ENCODE peak calls at places on chromosomes 13 and 19, in four cellular contexts. G is K562, M is HepG2, Q is GM12878. Z is an unnamed sample.

GRCh38 chr13:110116072-110116487 is 190.9 kb downstream of the COL4A1 start:
- DNase-seq in Q (no peak), M (peak), G (peak), Z (peak)

GRCh38 chr13:77784531-77784930 is 87.0 kb downstream of the SLAIN1 start:
- DNase-seq in M (no peak), G (no peak), Q (no peak), Z (no peak)

GRCh38 chr13:50670847-50671542 is 172.5 kb downstream of the DLEU7 start:
- DNase-seq in G (no peak), M (no peak), Q (no peak), Z (no peak)

GRCh38 chr19:35116085-35116801 is 620 bp downstream of the FXYD3 start:
- DNase-seq in G (peak), Q (no peak), M (no peak), Z (no peak)

GRCh38 chr13:112368883-112369282 is 7.3 kb upstream of the SPACA7 start:
- DNase-seq in M (no peak), Q (no peak), G (no peak), Z (no peak)

GRCh38 chr13:30443957-30444404 is 21.7 kb downstream of the UBE2L5 start:
- DNase-seq in G (no peak), M (no peak), Q (no peak), Z (no peak)

GRCh38 chr13:77696006-77696862 is 1.3 kb upstream of the SLAIN1 start:
- DNase-seq in Q (no peak), G (no peak), M (no peak), Z (no peak)

GRCh38 chr13:114017028-114017630 is 43.3 kb upstream of the C13orf46 start:
- DNase-seq in G (no peak), M (no peak), Q (no peak), Z (peak)

GRCh38 chr13:49858183-49858856 is 65.8 kb upstream of the KPNA3 start:
- DNase-seq in Q (no peak), G (no peak), M (peak), Z (no peak)

GRCh38 chr19:4694211-4694987 is 24.3 kb upstream of the MYDGF start:
- DNase-seq in M (no peak), Q (no peak), G (peak), Z (no peak)

GRCh38 chr13:52156724-52157251 is 2.6 kb downstream of the NEK3 start:
- DNase-seq in G (no peak), Q (no peak), M (no peak), Z (no peak)

GRCh38 chr19:7681336-7682174 is 922 bp downstream of the TRAPPC5 start:
- DNase-seq in Q (no peak), M (peak), G (peak), Z (peak)

GRCh38 chr13:25249001-25249543 is 38.2 kb downstream of the MTMR6 start:
- DNase-seq in Q (peak), M (peak), G (no peak), Z (peak)

DNA sequence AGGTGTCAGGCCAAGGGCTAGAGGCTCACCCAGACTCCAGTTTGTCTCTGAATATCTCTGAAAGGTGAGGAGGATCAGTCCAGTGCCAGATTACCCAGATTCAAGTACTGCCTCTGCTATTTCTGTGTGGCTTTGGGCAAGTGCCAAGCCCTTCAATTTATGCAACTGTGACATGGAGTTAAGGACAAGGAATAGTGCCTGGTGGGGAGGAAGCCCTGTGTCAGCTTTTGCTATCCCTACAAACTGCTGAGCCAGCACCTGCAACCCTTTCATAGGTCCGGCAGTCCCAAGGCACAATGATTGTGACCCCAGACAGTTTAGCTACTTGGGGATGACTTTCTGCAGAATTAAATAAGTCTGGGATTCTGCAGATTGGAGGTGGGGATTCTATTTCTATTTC is 123.0 kb downstream of the KL start:
- DNase-seq in M (no peak), Q (no peak), G (no peak), Z (no peak)
- TF ChIP-seq TARDBP in M (no peak), Q (no peak), G (no peak), Z (no peak)

GRCh38 chr13:47474326-47474725 is 526.7 kb downstream of the SUCLA2 start:
- DNase-seq in G (no peak), Q (no peak), M (no peak), Z (no peak)
- TF ChIP-seq TARDBP in G (no peak), Q (no peak), M (no peak), Z (no peak)

GRCh38 chr13:69319659-69320058 is 788.0 kb upstream of the ATXN8OS start:
- DNase-seq in G (no peak), M (no peak), Q (no peak), Z (no peak)

DNA sequence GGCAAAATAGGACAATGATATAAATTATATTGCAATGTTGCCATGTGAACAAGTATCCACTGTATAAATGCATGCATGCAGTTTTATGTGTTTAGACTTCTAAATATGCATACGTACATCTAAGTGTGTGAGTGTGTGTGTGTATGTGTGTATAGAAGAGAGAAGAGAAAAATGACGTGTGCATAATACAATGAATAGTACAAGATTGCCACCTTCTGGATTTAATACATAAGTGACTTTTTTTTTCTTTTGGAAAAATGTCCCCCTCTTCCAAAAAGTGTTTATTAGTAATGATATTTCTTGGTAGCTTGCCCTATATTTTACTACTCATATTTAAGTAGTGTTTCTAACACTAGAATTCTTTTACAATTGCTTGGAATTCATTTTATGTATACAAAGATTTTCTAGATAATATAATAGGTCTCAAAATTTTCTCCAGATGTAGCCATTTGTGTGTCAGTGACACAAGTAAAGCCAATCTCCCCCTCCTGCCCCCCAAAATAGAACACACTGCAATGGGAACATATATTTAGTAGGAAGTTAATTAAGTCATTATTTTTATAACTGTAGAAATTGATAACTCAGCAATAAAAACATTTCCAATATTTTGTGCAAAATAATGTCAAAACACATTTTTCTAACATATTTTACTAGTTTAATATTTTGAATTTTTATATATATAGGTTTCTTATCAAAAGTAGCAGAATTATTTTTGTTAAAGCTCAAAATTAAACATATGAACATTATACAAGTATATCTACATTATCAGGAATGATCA is 783.3 kb upstream of the ATXN8OS start:
- DNase-seq in M (peak), Q (no peak), G (no peak), Z (peak)
- TF ChIP-seq TARDBP in M (no peak), Q (no peak), G (no peak), Z (no peak)

DNA sequence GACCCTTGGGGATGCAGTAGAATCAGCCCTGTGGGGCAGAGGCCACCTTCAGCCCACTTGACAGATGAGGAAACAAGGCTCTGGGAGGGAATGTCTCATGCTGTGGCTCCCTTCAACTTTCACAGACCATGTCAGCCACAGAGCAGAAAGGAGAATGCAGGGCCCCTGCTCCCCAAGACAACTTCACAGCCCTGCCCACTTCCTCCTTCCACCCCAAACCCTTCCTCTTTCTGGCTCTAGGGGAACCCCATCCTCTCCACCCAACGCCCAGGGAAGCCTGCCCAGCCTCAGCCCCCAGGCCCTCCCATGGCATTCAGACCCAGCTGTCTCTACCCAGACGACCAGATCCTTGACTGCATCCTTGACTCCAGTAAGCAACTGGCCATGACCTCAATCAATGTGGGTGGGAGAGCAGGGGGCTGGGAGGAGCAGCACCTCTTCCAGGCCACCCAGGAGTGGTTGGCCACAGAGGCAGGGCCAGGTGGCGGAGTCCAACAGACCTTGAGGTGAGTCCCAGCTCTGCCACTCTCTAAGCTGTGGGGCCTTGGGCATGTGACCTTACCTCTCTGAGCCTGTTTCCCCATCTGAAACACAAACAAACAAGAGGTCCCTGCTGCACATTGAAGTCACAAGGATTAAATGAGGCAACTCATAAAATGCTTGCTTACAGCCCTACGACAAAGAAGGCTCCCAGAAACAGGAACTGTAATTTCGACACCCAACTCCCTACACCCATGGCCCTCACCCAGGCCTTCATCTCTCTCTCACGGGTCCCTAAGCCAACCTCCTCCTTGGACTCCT is 15.8 kb downstream of the DEDD2 start:
- DNase-seq in Q (peak), M (no peak), G (no peak), Z (no peak)
- TF ChIP-seq TARDBP in Q (no peak), M (no peak), G (no peak), Z (no peak)

DNA sequence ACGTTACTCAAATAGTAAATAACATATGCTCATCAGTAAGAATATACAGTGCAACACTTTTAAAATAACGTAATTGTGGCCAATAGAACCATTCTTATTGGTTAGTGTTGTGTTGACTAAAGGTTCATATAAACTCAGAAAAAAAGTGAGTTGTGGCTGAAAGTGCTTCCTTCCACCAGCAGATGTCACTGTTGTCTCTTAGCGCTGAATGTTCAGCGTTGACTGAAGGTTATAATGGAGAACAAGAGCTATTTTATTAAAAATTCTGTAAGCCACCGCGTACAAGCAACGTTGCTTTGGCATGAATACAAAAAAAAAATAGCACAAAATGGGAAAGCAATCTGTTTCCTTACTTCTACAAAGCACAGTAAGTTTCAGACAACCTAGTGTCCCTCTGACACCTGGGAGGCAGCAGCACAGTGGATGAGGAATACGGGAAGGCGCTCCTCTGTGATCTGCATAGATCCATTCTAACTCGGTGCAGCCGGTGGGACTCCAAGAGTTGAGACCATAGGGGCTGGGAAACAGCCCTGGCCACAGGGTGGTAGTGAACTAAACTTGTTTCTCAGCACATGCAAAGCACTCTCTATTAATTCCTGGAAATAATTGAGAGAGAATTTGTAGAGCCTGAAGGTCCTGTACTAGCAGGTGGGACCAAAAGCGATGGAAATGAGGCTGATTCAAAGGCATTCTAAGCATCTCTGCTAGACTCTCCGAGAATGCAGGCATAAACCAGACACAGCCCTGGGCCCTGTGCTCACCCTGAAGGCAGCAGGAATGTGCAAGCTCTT is 23.9 kb upstream of the OXGR1 start:
- DNase-seq in G (peak), Q (no peak), M (peak), Z (peak)
- TF ChIP-seq TARDBP in G (no peak), Q (no peak), M (no peak), Z (no peak)

GRCh38 chr19:33199441-33200265 is 5.5 kb downstream of the LRP3 start:
- DNase-seq in Q (no peak), M (no peak), G (no peak), Z (no peak)
- TF ChIP-seq TARDBP in Q (no peak), M (no peak), G (no peak), Z (no peak)

GRCh38 chr13:44974056-44974798 is 15.0 kb downstream of the NUFIP1 start:
- DNase-seq in Q (peak), G (no peak), M (no peak), Z (no peak)

GRCh38 chr13:44972956-44973581 is 16.2 kb downstream of the NUFIP1 start:
- DNase-seq in M (peak), Q (no peak), G (peak), Z (peak)

GRCh38 chr13:44967656-44968451 is 21.4 kb downstream of the NUFIP1 start:
- DNase-seq in M (no peak), Q (no peak), G (no peak), Z (no peak)

GRCh38 chr13:44971656-44972595 is 17.3 kb downstream of the NUFIP1 start:
- DNase-seq in G (no peak), Q (no peak), M (no peak), Z (no peak)

GRCh38 chr13:44969858-44970484 is 19.3 kb downstream of the NUFIP1 start:
- DNase-seq in Q (no peak), M (peak), G (peak), Z (peak)
- TF ChIP-seq TARDBP in Q (no peak), M (no peak), G (no peak), Z (no peak)